ENCODE peak calls at places on chromosomes 11 and 22, in seven cellular contexts. One of them, this sample, is unnamed.

GRCh38 chr22:36177160-36177559 is 16.6 kb upstream of the APOL3 start:
- DNase-seq in nucleus accumbens: no peak
- DNase-seq in endothelial cell: no peak
- DNase-seq in T-helper 1 cell: no peak
- DNase-seq in left ventricle myocardium superior: no peak
- DNase-seq in EH: no peak
- DNase-seq in stimulated activated naive CD8-positive, alpha-beta T cell treated with anti-CD3 and anti-CD28 coated beads, Interleukin-15, Interleukin-2, amounts not matched to agents 100 U/mL and 50 U/mL, for 24 hours: no peak
- DNase-seq in this sample: no peak

GRCh38 chr11:8339592-8340022 is 75.9 kb upstream of the LMO1 start:
- DNase-seq in nucleus accumbens: no peak
- DNase-seq in endothelial cell: no peak
- DNase-seq in T-helper 1 cell: no peak
- DNase-seq in left ventricle myocardium superior: no peak
- DNase-seq in EH: no peak
- DNase-seq in stimulated activated naive CD8-positive, alpha-beta T cell treated with anti-CD3 and anti-CD28 coated beads, Interleukin-15, Interleukin-2, amounts not matched to agents 100 U/mL and 50 U/mL, for 24 hours: no peak
- DNase-seq in this sample: no peak

GRCh38 chr22:33335611-33336279 is 277.6 kb upstream of the SYN3 start:
- DNase-seq in nucleus accumbens: no peak
- DNase-seq in endothelial cell: no peak
- DNase-seq in T-helper 1 cell: no peak
- DNase-seq in left ventricle myocardium superior: no peak
- DNase-seq in EH: no peak
- DNase-seq in stimulated activated naive CD8-positive, alpha-beta T cell treated with anti-CD3 and anti-CD28 coated beads, Interleukin-15, Interleukin-2, amounts not matched to agents 100 U/mL and 50 U/mL, for 24 hours: no peak
- DNase-seq in this sample: no peak

GRCh38 chr22:27995801-27996528 is 76.9 kb upstream of the PITPNB start:
- DNase-seq in nucleus accumbens: no peak
- DNase-seq in endothelial cell: no peak
- DNase-seq in T-helper 1 cell: no peak
- DNase-seq in left ventricle myocardium superior: no peak
- DNase-seq in EH: no peak
- DNase-seq in stimulated activated naive CD8-positive, alpha-beta T cell treated with anti-CD3 and anti-CD28 coated beads, Interleukin-15, Interleukin-2, amounts not matched to agents 100 U/mL and 50 U/mL, for 24 hours: no peak
- DNase-seq in this sample: peak

GRCh38 chr22:49983148-49984042 is 22.8 kb downstream of the PIM3 start:
- DNase-seq in nucleus accumbens: no peak
- DNase-seq in endothelial cell: no peak
- DNase-seq in T-helper 1 cell: no peak
- DNase-seq in left ventricle myocardium superior: no peak
- DNase-seq in EH: no peak
- DNase-seq in stimulated activated naive CD8-positive, alpha-beta T cell treated with anti-CD3 and anti-CD28 coated beads, Interleukin-15, Interleukin-2, amounts not matched to agents 100 U/mL and 50 U/mL, for 24 hours: no peak
- DNase-seq in this sample: peak

GRCh38 chr11:129576652-129577051 is 201.0 kb downstream of the BARX2 start:
- DNase-seq in nucleus accumbens: no peak
- DNase-seq in endothelial cell: no peak
- DNase-seq in T-helper 1 cell: no peak
- DNase-seq in left ventricle myocardium superior: no peak
- DNase-seq in EH: no peak
- DNase-seq in stimulated activated naive CD8-positive, alpha-beta T cell treated with anti-CD3 and anti-CD28 coated beads, Interleukin-15, Interleukin-2, amounts not matched to agents 100 U/mL and 50 U/mL, for 24 hours: no peak
- DNase-seq in this sample: no peak

GRCh38 chr22:27151407-27151806 is 494.0 kb downstream of the MIAT start:
- DNase-seq in nucleus accumbens: no peak
- DNase-seq in endothelial cell: no peak
- DNase-seq in T-helper 1 cell: no peak
- DNase-seq in left ventricle myocardium superior: no peak
- DNase-seq in EH: no peak
- DNase-seq in stimulated activated naive CD8-positive, alpha-beta T cell treated with anti-CD3 and anti-CD28 coated beads, Interleukin-15, Interleukin-2, amounts not matched to agents 100 U/mL and 50 U/mL, for 24 hours: no peak
- DNase-seq in this sample: no peak

GRCh38 chr11:62508336-62509058 is 38.1 kb downstream of the AHNAK start:
- DNase-seq in nucleus accumbens: peak
- DNase-seq in endothelial cell: peak
- DNase-seq in T-helper 1 cell: no peak
- DNase-seq in left ventricle myocardium superior: peak
- DNase-seq in EH: peak
- DNase-seq in stimulated activated naive CD8-positive, alpha-beta T cell treated with anti-CD3 and anti-CD28 coated beads, Interleukin-15, Interleukin-2, amounts not matched to agents 100 U/mL and 50 U/mL, for 24 hours: peak
- DNase-seq in this sample: peak

GRCh38 chr11:64971421-64972233 is at the start of gene MAJIN:
- DNase-seq in nucleus accumbens: peak
- DNase-seq in endothelial cell: no peak
- DNase-seq in T-helper 1 cell: peak
- DNase-seq in left ventricle myocardium superior: peak
- DNase-seq in EH: peak
- DNase-seq in stimulated activated naive CD8-positive, alpha-beta T cell treated with anti-CD3 and anti-CD28 coated beads, Interleukin-15, Interleukin-2, amounts not matched to agents 100 U/mL and 50 U/mL, for 24 hours: peak
- DNase-seq in this sample: peak

GRCh38 chr22:39362271-39362670 is 12.5 kb downstream of the SYNGR1 start:
- DNase-seq in nucleus accumbens: no peak
- DNase-seq in endothelial cell: no peak
- DNase-seq in T-helper 1 cell: no peak
- DNase-seq in left ventricle myocardium superior: no peak
- DNase-seq in EH: peak
- DNase-seq in stimulated activated naive CD8-positive, alpha-beta T cell treated with anti-CD3 and anti-CD28 coated beads, Interleukin-15, Interleukin-2, amounts not matched to agents 100 U/mL and 50 U/mL, for 24 hours: no peak
- DNase-seq in this sample: no peak

GRCh38 chr11:64268687-64269379 is 15.6 kb downstream of the BAD start:
- DNase-seq in nucleus accumbens: no peak
- DNase-seq in endothelial cell: no peak
- DNase-seq in T-helper 1 cell: peak
- DNase-seq in left ventricle myocardium superior: peak
- DNase-seq in EH: peak
- DNase-seq in stimulated activated naive CD8-positive, alpha-beta T cell treated with anti-CD3 and anti-CD28 coated beads, Interleukin-15, Interleukin-2, amounts not matched to agents 100 U/mL and 50 U/mL, for 24 hours: peak
- DNase-seq in this sample: peak

GRCh38 chr22:21697866-21698265 is 32.1 kb downstream of the PPIL2 start:
- DNase-seq in nucleus accumbens: no peak
- DNase-seq in endothelial cell: no peak
- DNase-seq in T-helper 1 cell: no peak
- DNase-seq in left ventricle myocardium superior: no peak
- DNase-seq in EH: peak
- DNase-seq in stimulated activated naive CD8-positive, alpha-beta T cell treated with anti-CD3 and anti-CD28 coated beads, Interleukin-15, Interleukin-2, amounts not matched to agents 100 U/mL and 50 U/mL, for 24 hours: no peak
- DNase-seq in this sample: no peak

GRCh38 chr22:30181459-30182353 is 64.9 kb downstream of the LIF start:
- DNase-seq in nucleus accumbens: no peak
- DNase-seq in endothelial cell: no peak
- DNase-seq in T-helper 1 cell: no peak
- DNase-seq in left ventricle myocardium superior: no peak
- DNase-seq in EH: no peak
- DNase-seq in stimulated activated naive CD8-positive, alpha-beta T cell treated with anti-CD3 and anti-CD28 coated beads, Interleukin-15, Interleukin-2, amounts not matched to agents 100 U/mL and 50 U/mL, for 24 hours: no peak
- DNase-seq in this sample: no peak

GRCh38 chr22:24137595-24137994 is 43.7 kb upstream of the SUSD2 start:
- DNase-seq in nucleus accumbens: no peak
- DNase-seq in endothelial cell: no peak
- DNase-seq in T-helper 1 cell: no peak
- DNase-seq in left ventricle myocardium superior: no peak
- DNase-seq in EH: peak
- DNase-seq in stimulated activated naive CD8-positive, alpha-beta T cell treated with anti-CD3 and anti-CD28 coated beads, Interleukin-15, Interleukin-2, amounts not matched to agents 100 U/mL and 50 U/mL, for 24 hours: no peak
- DNase-seq in this sample: no peak

GRCh38 chr11:72432347-72433287 is 1.7 kb downstream of the CLPB start:
- DNase-seq in nucleus accumbens: no peak
- DNase-seq in endothelial cell: no peak
- DNase-seq in T-helper 1 cell: no peak
- DNase-seq in left ventricle myocardium superior: no peak
- DNase-seq in EH: no peak
- DNase-seq in stimulated activated naive CD8-positive, alpha-beta T cell treated with anti-CD3 and anti-CD28 coated beads, Interleukin-15, Interleukin-2, amounts not matched to agents 100 U/mL and 50 U/mL, for 24 hours: no peak
- DNase-seq in this sample: no peak

GRCh38 chr11:26537341-26537740 is 34.7 kb downstream of the MUC15 start:
- DNase-seq in nucleus accumbens: no peak
- DNase-seq in endothelial cell: no peak
- DNase-seq in T-helper 1 cell: no peak
- DNase-seq in left ventricle myocardium superior: no peak
- DNase-seq in EH: no peak
- DNase-seq in stimulated activated naive CD8-positive, alpha-beta T cell treated with anti-CD3 and anti-CD28 coated beads, Interleukin-15, Interleukin-2, amounts not matched to agents 100 U/mL and 50 U/mL, for 24 hours: no peak
- DNase-seq in this sample: no peak

GRCh38 chr22:42301742-42302102 is 31.3 kb upstream of the TCF20 start:
- DNase-seq in nucleus accumbens: no peak
- DNase-seq in endothelial cell: no peak
- DNase-seq in T-helper 1 cell: no peak
- DNase-seq in left ventricle myocardium superior: no peak
- DNase-seq in EH: no peak
- DNase-seq in stimulated activated naive CD8-positive, alpha-beta T cell treated with anti-CD3 and anti-CD28 coated beads, Interleukin-15, Interleukin-2, amounts not matched to agents 100 U/mL and 50 U/mL, for 24 hours: no peak
- DNase-seq in this sample: no peak

GRCh38 chr22:45861259-45861658 is 115.7 kb downstream of the WNT7B start:
- DNase-seq in nucleus accumbens: no peak
- DNase-seq in endothelial cell: no peak
- DNase-seq in T-helper 1 cell: no peak
- DNase-seq in left ventricle myocardium superior: no peak
- DNase-seq in EH: no peak
- DNase-seq in stimulated activated naive CD8-positive, alpha-beta T cell treated with anti-CD3 and anti-CD28 coated beads, Interleukin-15, Interleukin-2, amounts not matched to agents 100 U/mL and 50 U/mL, for 24 hours: no peak
- DNase-seq in this sample: no peak

GRCh38 chr22:32564170-32565001 is 89.8 kb downstream of the FBXO7 start:
- DNase-seq in nucleus accumbens: no peak
- DNase-seq in endothelial cell: no peak
- DNase-seq in T-helper 1 cell: no peak
- DNase-seq in left ventricle myocardium superior: no peak
- DNase-seq in EH: peak
- DNase-seq in stimulated activated naive CD8-positive, alpha-beta T cell treated with anti-CD3 and anti-CD28 coated beads, Interleukin-15, Interleukin-2, amounts not matched to agents 100 U/mL and 50 U/mL, for 24 hours: no peak
- DNase-seq in this sample: no peak

GRCh38 chr11:235180-235997 is 753 bp downstream of the SIRT3 start:
- DNase-seq in nucleus accumbens: no peak
- DNase-seq in endothelial cell: no peak
- DNase-seq in T-helper 1 cell: peak
- DNase-seq in left ventricle myocardium superior: no peak
- DNase-seq in EH: peak
- DNase-seq in stimulated activated naive CD8-positive, alpha-beta T cell treated with anti-CD3 and anti-CD28 coated beads, Interleukin-15, Interleukin-2, amounts not matched to agents 100 U/mL and 50 U/mL, for 24 hours: no peak
- DNase-seq in this sample: no peak

GRCh38 chr11:298406-299065 is 790 bp downstream of the IFITM5 start:
- DNase-seq in nucleus accumbens: no peak
- DNase-seq in endothelial cell: no peak
- DNase-seq in T-helper 1 cell: no peak
- DNase-seq in left ventricle myocardium superior: peak
- DNase-seq in EH: no peak
- DNase-seq in stimulated activated naive CD8-positive, alpha-beta T cell treated with anti-CD3 and anti-CD28 coated beads, Interleukin-15, Interleukin-2, amounts not matched to agents 100 U/mL and 50 U/mL, for 24 hours: no peak
- DNase-seq in this sample: peak

GRCh38 chr11:111726301-111726713 is 39.9 kb downstream of the PPP2R1B start:
- DNase-seq in nucleus accumbens: no peak
- DNase-seq in endothelial cell: no peak
- DNase-seq in T-helper 1 cell: no peak
- DNase-seq in left ventricle myocardium superior: no peak
- DNase-seq in EH: no peak
- DNase-seq in stimulated activated naive CD8-positive, alpha-beta T cell treated with anti-CD3 and anti-CD28 coated beads, Interleukin-15, Interleukin-2, amounts not matched to agents 100 U/mL and 50 U/mL, for 24 hours: no peak
- DNase-seq in this sample: no peak

GRCh38 chr22:18110194-18110943 is at the start of gene TUBA8:
- DNase-seq in nucleus accumbens: no peak
- DNase-seq in endothelial cell: peak
- DNase-seq in T-helper 1 cell: no peak
- DNase-seq in left ventricle myocardium superior: peak
- DNase-seq in EH: peak
- DNase-seq in stimulated activated naive CD8-positive, alpha-beta T cell treated with anti-CD3 and anti-CD28 coated beads, Interleukin-15, Interleukin-2, amounts not matched to agents 100 U/mL and 50 U/mL, for 24 hours: peak
- DNase-seq in this sample: no peak

GRCh38 chr11:86740628-86741488 is 59.5 kb upstream of the PRSS23 start:
- DNase-seq in nucleus accumbens: no peak
- DNase-seq in endothelial cell: no peak
- DNase-seq in T-helper 1 cell: no peak
- DNase-seq in left ventricle myocardium superior: no peak
- DNase-seq in EH: peak
- DNase-seq in stimulated activated naive CD8-positive, alpha-beta T cell treated with anti-CD3 and anti-CD28 coated beads, Interleukin-15, Interleukin-2, amounts not matched to agents 100 U/mL and 50 U/mL, for 24 hours: no peak
- DNase-seq in this sample: no peak

GRCh38 chr11:117316197-117316961 is at the start of gene BACE1:
- DNase-seq in nucleus accumbens: peak
- DNase-seq in endothelial cell: peak
- DNase-seq in T-helper 1 cell: no peak
- DNase-seq in left ventricle myocardium superior: peak
- DNase-seq in EH: peak
- DNase-seq in stimulated activated naive CD8-positive, alpha-beta T cell treated with anti-CD3 and anti-CD28 coated beads, Interleukin-15, Interleukin-2, amounts not matched to agents 100 U/mL and 50 U/mL, for 24 hours: no peak
- DNase-seq in this sample: peak

GRCh38 chr11:14237333-14237988 is 121.5 kb downstream of the RRAS2 start:
- DNase-seq in nucleus accumbens: peak
- DNase-seq in endothelial cell: no peak
- DNase-seq in T-helper 1 cell: no peak
- DNase-seq in left ventricle myocardium superior: no peak
- DNase-seq in EH: no peak
- DNase-seq in stimulated activated naive CD8-positive, alpha-beta T cell treated with anti-CD3 and anti-CD28 coated beads, Interleukin-15, Interleukin-2, amounts not matched to agents 100 U/mL and 50 U/mL, for 24 hours: peak
- DNase-seq in this sample: no peak